ENCODE peak calls at places on chromosome 14, in five cellular contexts. T is glutamatergic neuron, M is HFFc6, G is fibroblast of mammary gland, U is NB4. J is an unnamed sample.
A peak's percentile ranks its signal among the peaks of the same experiment; 100 is the strongest.

GRCh38 chr14:30940886-30941285 is 66.5 kb downstream of the COCH start:
- DNase-seq in G (no peak), M (no peak), T (no peak), U (no peak), J (no peak)

GRCh38 chr14:22314183-22314820 is 274.7 kb downstream of the DAD1 start:
- DNase-seq in T (peak; percentile 20), U (peak; percentile 74), M (peak; percentile 47), G (peak; percentile 64), J (peak; percentile 41)

GRCh38 chr14:104267895-104268294 is 129.5 kb downstream of the KIF26A start:
- DNase-seq in G (no peak), M (no peak), U (no peak), T (peak; percentile 12), J (no peak)

GRCh38 chr14:76953196-76953945 is 75.1 kb downstream of the IRF2BPL start:
- DNase-seq in U (peak; percentile 61), M (peak; percentile 81), T (no peak), G (peak; percentile 76), J (peak; percentile 90)

GRCh38 chr14:100899841-100900771 is 3.4 kb downstream of the RTL1 start:
- DNase-seq in M (no peak), T (no peak), U (peak; percentile 28), G (no peak), J (no peak)

GRCh38 chr14:104138098-104138890 is at the start of gene KIF26A:
- DNase-seq in M (no peak), T (peak; percentile 66), G (no peak), U (no peak), J (no peak)

GRCh38 chr14:77615231-77616132 is 955 bp downstream of the SPTLC2 start:
- DNase-seq in U (peak; percentile 53), G (peak; percentile 52), M (peak; percentile 26), T (no peak), J (peak; percentile 58)

GRCh38 chr14:42214981-42215491 is 608.4 kb downstream of the LRFN5 start:
- DNase-seq in U (no peak), T (no peak), M (peak; percentile 19), G (peak; percentile 98), J (peak; percentile 97)

GRCh38 chr14:60724080-60724618 is at the start of gene SIX4:
- DNase-seq in G (peak; percentile 82), M (peak; percentile 77), T (peak; percentile 82), U (peak; percentile 68), J (peak; percentile 95)

GRCh38 chr14:101074124-101075024 is 170.9 kb upstream of the RTL1 start:
- DNase-seq in U (no peak), G (no peak), M (no peak), T (no peak), J (peak; percentile 41)

GRCh38 chr14:38824691-38825090 is 278.3 kb downstream of the SEC23A start:
- DNase-seq in U (no peak), T (no peak), M (peak; percentile 19), G (no peak), J (peak; percentile 6)

GRCh38 chr14:99728981-99729451 is 44.9 kb downstream of the CYP46A1 start:
- DNase-seq in T (peak; percentile 10), M (no peak), U (no peak), G (no peak), J (no peak)

GRCh38 chr14:57871487-57872080 is 5.7 kb upstream of the SLC35F4 start:
- DNase-seq in G (peak; percentile 82), M (peak; percentile 36), U (peak; percentile 46), T (peak; percentile 56), J (peak; percentile 73)

GRCh38 chr14:30521899-30522736 is 36.8 kb upstream of the G2E3 start:
- DNase-seq in G (peak; percentile 62), M (peak; percentile 22), U (peak; percentile 41), T (no peak), J (peak; percentile 60)

GRCh38 chr14:33589334-33589733 is 361.5 kb downstream of the EGLN3 start:
- DNase-seq in G (peak; percentile 97), M (peak; percentile 63), U (no peak), T (no peak), J (peak; percentile 52)

DNA sequence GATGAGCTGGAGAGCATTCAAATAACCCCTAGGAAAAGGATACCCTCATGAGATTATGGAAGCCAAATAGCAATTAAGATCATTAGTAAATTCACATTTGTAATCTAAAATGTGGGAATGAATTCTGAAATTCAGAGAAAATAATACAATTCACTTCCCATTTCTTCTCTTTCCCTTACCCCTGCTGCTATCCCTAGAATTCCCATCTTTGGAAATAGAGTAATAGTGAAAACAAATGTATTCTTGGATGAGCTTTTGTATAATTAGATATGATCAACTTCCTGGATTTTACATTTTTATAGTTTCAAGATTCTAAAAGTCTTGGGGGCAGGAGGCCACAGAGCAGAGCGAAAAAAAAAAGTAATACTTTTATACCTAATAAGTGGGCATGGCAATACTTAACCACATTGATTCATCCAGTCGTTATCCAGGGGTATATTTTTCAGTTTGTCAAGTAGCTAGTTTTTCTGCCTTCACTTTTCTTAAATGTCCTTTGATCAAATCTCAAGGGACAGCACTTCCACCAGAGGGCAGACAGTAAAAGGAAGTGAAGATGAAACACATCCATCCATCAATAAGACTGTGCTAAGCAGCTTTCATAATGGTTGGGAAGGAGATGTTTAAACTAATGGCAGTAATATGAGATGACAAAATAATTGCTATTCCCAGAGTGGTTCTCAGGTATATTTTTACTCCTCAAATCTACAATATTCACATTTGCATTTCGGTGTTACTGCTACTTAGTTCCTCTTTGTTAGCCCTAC is 401.3 kb downstream of the DIO2 start:
- DNase-seq in M (no peak), T (no peak), G (peak; percentile 35), U (peak; percentile 13), J (no peak)
- TF ChIP-seq CTCF in M (peak; percentile 28), T (no peak), G (peak; percentile 31), U (peak; percentile 9), J (peak; percentile 36)

GRCh38 chr14:20687362-20688166 is 1.0 kb upstream of the ANG start:
- DNase-seq in U (no peak), M (no peak), T (no peak), G (no peak), J (no peak)

GRCh38 chr14:20688167-20688839 is at the start of gene ANG:
- DNase-seq in M (no peak), G (no peak), T (no peak), U (no peak), J (no peak)

GRCh38 chr14:20692111-20692751 is 3.7 kb downstream of the ANG start:
- DNase-seq in M (no peak), U (no peak), G (no peak), T (no peak), J (no peak)

GRCh38 chr14:20686386-20687143 is 2.0 kb upstream of the ANG start:
- DNase-seq in T (no peak), M (no peak), U (no peak), G (no peak), J (no peak)

GRCh38 chr14:20690848-20691640 is 2.5 kb downstream of the ANG start:
- DNase-seq in U (peak; percentile 74), G (peak; percentile 79), M (peak; percentile 68), T (no peak), J (peak; percentile 45)
- TF ChIP-seq CTCF in U (peak; percentile 78), G (peak; percentile 93), M (peak; percentile 87), T (peak; percentile 74), J (peak; percentile 72)

GRCh38 chr14:98708555-98708954 is 563.4 kb downstream of the BCL11B start:
- DNase-seq in T (no peak), U (no peak), G (no peak), M (no peak), J (no peak)
- TF ChIP-seq CTCF in T (no peak), U (no peak), G (no peak), M (no peak), J (no peak)

GRCh38 chr14:93115920-93116675 is at the start of gene ITPK1:
- DNase-seq in G (peak; percentile 34), U (peak; percentile 77), T (peak; percentile 63), M (no peak), J (peak; percentile 48)
- TF ChIP-seq CTCF in G (no peak), U (no peak), T (peak; percentile 63), M (peak; percentile 67), J (no peak)

GRCh38 chr14:105290598-105291356 is 10.0 kb downstream of the BRF1 start:
- DNase-seq in T (no peak), M (no peak), U (peak; percentile 34), G (no peak), J (no peak)
- TF ChIP-seq CTCF in T (no peak), M (no peak), U (no peak), G (no peak), J (no peak)

J was measured in foreskin fibroblast.